ENCODE peak calls at places on chromosomes 13 and 19, in four cellular contexts. One of them, this sample, is unnamed.

GRCh38 chr19:18506545-18506944 is 15.3 kb downstream of the ELL start:
- DNase-seq in left ventricle myocardium inferior: no peak
- DNase-seq in EL: no peak
- DNase-seq in GM23248: no peak
- DNase-seq in this sample: no peak

GRCh38 chr13:42574435-42575311 is 721 bp downstream of the TNFSF11 start:
- DNase-seq in EL: no peak
- DNase-seq in GM23248: peak
- DNase-seq in left ventricle myocardium inferior: no peak
- DNase-seq in this sample: no peak

GRCh38 chr13:43874512-43875092 is 4.9 kb downstream of the CCDC122 start:
- DNase-seq in GM23248: peak
- DNase-seq in left ventricle myocardium inferior: no peak
- DNase-seq in EL: peak
- DNase-seq in this sample: no peak

GRCh38 chr13:95226476-95226875 is 74.8 kb downstream of the ABCC4 start:
- DNase-seq in GM23248: no peak
- DNase-seq in left ventricle myocardium inferior: no peak
- DNase-seq in EL: no peak
- DNase-seq in this sample: no peak

GRCh38 chr19:35908977-35909683 is 1.0 kb upstream of the TYROBP start:
- DNase-seq in left ventricle myocardium inferior: peak
- DNase-seq in EL: no peak
- DNase-seq in GM23248: no peak
- DNase-seq in this sample: peak

GRCh38 chr13:48006396-48006795 is 5.3 kb upstream of the SUCLA2 start:
- DNase-seq in GM23248: peak
- DNase-seq in left ventricle myocardium inferior: no peak
- DNase-seq in EL: no peak
- DNase-seq in this sample: no peak

GRCh38 chr19:29715695-29716581 is 877 bp upstream of the C19orf12 start:
- DNase-seq in EL: peak
- DNase-seq in GM23248: peak
- DNase-seq in left ventricle myocardium inferior: no peak
- DNase-seq in this sample: no peak

GRCh38 chr19:2097330-2098327 is 914 bp downstream of the IZUMO4 start:
- DNase-seq in GM23248: peak
- DNase-seq in EL: no peak
- DNase-seq in left ventricle myocardium inferior: no peak
- DNase-seq in this sample: peak

GRCh38 chr19:42176990-42177685 is 40.3 kb downstream of the DEDD2 start:
- DNase-seq in GM23248: peak
- DNase-seq in left ventricle myocardium inferior: peak
- DNase-seq in EL: peak
- DNase-seq in this sample: peak

GRCh38 chr19:8311461-8312260 is 3.5 kb upstream of the CD320 start:
- DNase-seq in EL: no peak
- DNase-seq in GM23248: no peak
- DNase-seq in left ventricle myocardium inferior: peak
- DNase-seq in this sample: peak

GRCh38 chr13:52600666-52601065 is 41.6 kb upstream of the HNRNPA1L2 start:
- DNase-seq in GM23248: peak
- DNase-seq in EL: no peak
- DNase-seq in left ventricle myocardium inferior: no peak
- DNase-seq in this sample: no peak

GRCh38 chr19:7852851-7853759 is 21.1 kb downstream of the PRR36 start:
- DNase-seq in left ventricle myocardium inferior: peak
- DNase-seq in GM23248: peak
- DNase-seq in EL: peak
- DNase-seq in this sample: peak

GRCh38 chr13:49561064-49561410 is 24.3 kb downstream of the RCBTB1 start:
- DNase-seq in EL: no peak
- DNase-seq in GM23248: no peak
- DNase-seq in left ventricle myocardium inferior: no peak
- DNase-seq in this sample: peak

GRCh38 chr13:111901301-111901905 is 165.5 kb upstream of the SOX1 start:
- DNase-seq in left ventricle myocardium inferior: no peak
- DNase-seq in GM23248: no peak
- DNase-seq in EL: no peak
- DNase-seq in this sample: no peak

GRCh38 chr19:1494115-1494815 is 3.3 kb downstream of the REEP6 start:
- DNase-seq in GM23248: no peak
- DNase-seq in left ventricle myocardium inferior: no peak
- DNase-seq in EL: no peak
- DNase-seq in this sample: no peak

GRCh38 chr19:52557231-52557995 is 12.7 kb upstream of the ZNF701 start:
- DNase-seq in EL: no peak
- DNase-seq in left ventricle myocardium inferior: no peak
- DNase-seq in GM23248: no peak
- DNase-seq in this sample: no peak

GRCh38 chr19:16185123-16185924 is at the start of gene FAM32A:
- DNase-seq in left ventricle myocardium inferior: peak
- DNase-seq in EL: peak
- DNase-seq in GM23248: peak
- DNase-seq in this sample: peak

GRCh38 chr13:66402071-66402470 is 828.1 kb downstream of the PCDH9 start:
- DNase-seq in left ventricle myocardium inferior: no peak
- DNase-seq in EL: peak
- DNase-seq in GM23248: no peak
- DNase-seq in this sample: no peak

GRCh38 chr19:56683119-56683518 is 11.6 kb upstream of the ZNF835 start:
- DNase-seq in GM23248: no peak
- DNase-seq in left ventricle myocardium inferior: no peak
- DNase-seq in EL: no peak
- DNase-seq in this sample: no peak

GRCh38 chr19:42285546-42285945 is 16.4 kb upstream of the PRR19 start:
- DNase-seq in EL: no peak
- DNase-seq in GM23248: no peak
- DNase-seq in left ventricle myocardium inferior: no peak
- DNase-seq in this sample: peak

GRCh38 chr19:36041831-36042230 is 9.2 kb upstream of the CLIP3 start:
- DNase-seq in left ventricle myocardium inferior: no peak
- DNase-seq in EL: peak
- DNase-seq in GM23248: peak
- DNase-seq in this sample: no peak

GRCh38 chr19:18607222-18608101 is 863 bp upstream of the CRLF1 start:
- DNase-seq in GM23248: peak
- DNase-seq in left ventricle myocardium inferior: no peak
- DNase-seq in EL: no peak
- DNase-seq in this sample: no peak

GRCh38 chr13:34863360-34864135 is 78.5 kb upstream of the NBEA start:
- DNase-seq in GM23248: peak
- DNase-seq in EL: peak
- DNase-seq in left ventricle myocardium inferior: no peak
- DNase-seq in this sample: no peak

GRCh38 chr13:59483441-59484116 is 680.1 kb downstream of the DIAPH3 start:
- DNase-seq in GM23248: no peak
- DNase-seq in EL: no peak
- DNase-seq in left ventricle myocardium inferior: peak
- DNase-seq in this sample: peak

GRCh38 chr19:6087074-6087506 is 23.2 kb downstream of the RFX2 start:
- DNase-seq in GM23248: no peak
- DNase-seq in left ventricle myocardium inferior: no peak
- DNase-seq in EL: no peak
- DNase-seq in this sample: no peak

GRCh38 chr19:48551437-48552302 is at the start of gene SULT2B1:
- DNase-seq in GM23248: no peak
- DNase-seq in EL: no peak
- DNase-seq in left ventricle myocardium inferior: no peak
- DNase-seq in this sample: no peak

GRCh38 chr19:1471514-1472107 is 7.4 kb downstream of the C19orf25 start:
- DNase-seq in EL: peak
- DNase-seq in left ventricle myocardium inferior: no peak
- DNase-seq in GM23248: peak
- DNase-seq in this sample: peak

GRCh38 chr13:30257433-30258099 is 49.8 kb downstream of the KATNAL1 start:
- DNase-seq in left ventricle myocardium inferior: no peak
- DNase-seq in EL: peak
- DNase-seq in GM23248: no peak
- DNase-seq in this sample: peak

GRCh38 chr13:49995535-49996165 is 1.2 kb upstream of the TRIM13 start:
- DNase-seq in EL: no peak
- DNase-seq in left ventricle myocardium inferior: no peak
- DNase-seq in GM23248: peak
- DNase-seq in this sample: no peak

GRCh38 chr19:40549007-40549708 is 27.5 kb upstream of the SHKBP1 start:
- DNase-seq in EL: peak
- DNase-seq in left ventricle myocardium inferior: peak
- DNase-seq in GM23248: peak
- DNase-seq in this sample: peak

GRCh38 chr13:99329477-99329876 is 22.3 kb upstream of the GPR183 start:
- DNase-seq in GM23248: no peak
- DNase-seq in EL: no peak
- DNase-seq in left ventricle myocardium inferior: no peak
- DNase-seq in this sample: no peak

GRCh38 chr19:19579533-19580361 is 38.7 kb downstream of the PBX4 start:
- DNase-seq in EL: no peak
- DNase-seq in left ventricle myocardium inferior: no peak
- DNase-seq in GM23248: no peak
- DNase-seq in this sample: no peak

GRCh38 chr13:74367193-74367592 is 233.0 kb upstream of the KLF12 start:
- DNase-seq in left ventricle myocardium inferior: no peak
- DNase-seq in GM23248: no peak
- DNase-seq in EL: no peak
- DNase-seq in this sample: no peak

GRCh38 chr13:43078399-43078798 is 55.0 kb downstream of the DNAJC15 start:
- DNase-seq in left ventricle myocardium inferior: no peak
- DNase-seq in GM23248: no peak
- DNase-seq in EL: no peak
- DNase-seq in this sample: no peak

GRCh38 chr19:38317104-38317612 is 1.4 kb upstream of the YIF1B start:
- DNase-seq in left ventricle myocardium inferior: no peak
- DNase-seq in EL: no peak
- DNase-seq in GM23248: no peak
- DNase-seq in this sample: no peak

GRCh38 chr13:51959773-51960172 is 51.5 kb downstream of the ATP7B start:
- DNase-seq in left ventricle myocardium inferior: no peak
- DNase-seq in GM23248: no peak
- DNase-seq in EL: no peak
- DNase-seq in this sample: no peak